ENCODE peak calls at places on chromosomes 6 and 20, in ten cellular contexts. S, C, T, M, G, H, W, Y, J and Q are unnamed samples. For H3K4me1, the result is how much of the 10 kb centered on the place peaks cover.

GRCh38 chr6:90028080-90028778 is 134.0 kb downstream of the GJA10 start:
- DNase-seq in C (no peak), T (peak), H (no peak), S (no peak), G (no peak), J (no peak), Y (no peak), W (no peak), M (no peak), Q (no peak)

GRCh38 chr6:158849899-158850806 is 31.0 kb upstream of the EZR start:
- DNase-seq in Y (no peak), M (no peak), S (peak), J (no peak), H (peak), T (no peak), G (no peak), C (peak), W (peak), Q (peak)

GRCh38 chr6:150417899-150418824 is 49.4 kb downstream of the IYD start:
- DNase-seq in Y (no peak), S (no peak), H (no peak), J (no peak), C (no peak), M (no peak), T (peak), G (no peak), W (peak), Q (no peak)

GRCh38 chr6:7138921-7139358 is 31.2 kb downstream of the RREB1 start:
- DNase-seq in W (peak), H (no peak), J (no peak), C (no peak), M (no peak), Y (no peak), T (no peak), G (no peak), S (peak), Q (peak)

GRCh38 chr6:52533491-52533890 is 43.4 kb downstream of the TRAM2 start:
- DNase-seq in T (no peak), W (no peak), J (no peak), M (no peak), Y (no peak), C (no peak), S (no peak), G (no peak), H (no peak), Q (no peak)

GRCh38 chr6:30077218-30077617 is 1.6 kb upstream of the RNF39 start:
- DNase-seq in C (no peak), M (no peak), J (no peak), Y (no peak), S (no peak), G (no peak), H (no peak), T (peak), W (no peak), Q (no peak)

GRCh38 chr6:81894788-81895221 is 142.3 kb upstream of the TENT5A start:
- DNase-seq in Y (no peak), C (no peak), G (no peak), M (no peak), H (no peak), W (no peak), S (no peak), J (peak), T (no peak), Q (no peak)

GRCh38 chr6:95978230-95978629 is 37.5 kb upstream of the FUT9 start:
- DNase-seq in Y (no peak), M (no peak), S (no peak), C (no peak), J (no peak), T (no peak), W (peak), H (no peak), G (no peak), Q (no peak)

GRCh38 chr20:57007171-57007540 is 259.3 kb downstream of the BMP7 start:
- DNase-seq in J (no peak), Y (no peak), M (no peak), C (no peak), W (no peak), T (no peak), G (no peak), H (no peak), S (no peak), Q (no peak)

GRCh38 chr6:44514085-44514484 is 126.6 kb downstream of the CDC5L start:
- DNase-seq in H (peak), T (no peak), S (no peak), M (no peak), J (no peak), W (no peak), Y (no peak), G (no peak), C (peak), Q (no peak)

GRCh38 chr6:111282564-111282963 is 195.3 kb downstream of the SLC16A10 start:
- DNase-seq in T (no peak), G (no peak), M (no peak), J (no peak), W (no peak), H (no peak), S (no peak), Y (no peak), C (no peak), Q (no peak)

GRCh38 chr6:31765559-31765909 is 3.1 kb downstream of the SAPCD1 start:
- DNase-seq in S (no peak), G (no peak), W (no peak), J (no peak), M (no peak), H (no peak), C (no peak), Y (no peak), T (no peak), Q (no peak)

GRCh38 chr6:150373260-150373701 is 4.5 kb downstream of the IYD start:
- DNase-seq in G (no peak), Y (peak), W (peak), M (no peak), S (no peak), J (no peak), T (no peak), H (no peak), C (no peak), Q (no peak)

DNA sequence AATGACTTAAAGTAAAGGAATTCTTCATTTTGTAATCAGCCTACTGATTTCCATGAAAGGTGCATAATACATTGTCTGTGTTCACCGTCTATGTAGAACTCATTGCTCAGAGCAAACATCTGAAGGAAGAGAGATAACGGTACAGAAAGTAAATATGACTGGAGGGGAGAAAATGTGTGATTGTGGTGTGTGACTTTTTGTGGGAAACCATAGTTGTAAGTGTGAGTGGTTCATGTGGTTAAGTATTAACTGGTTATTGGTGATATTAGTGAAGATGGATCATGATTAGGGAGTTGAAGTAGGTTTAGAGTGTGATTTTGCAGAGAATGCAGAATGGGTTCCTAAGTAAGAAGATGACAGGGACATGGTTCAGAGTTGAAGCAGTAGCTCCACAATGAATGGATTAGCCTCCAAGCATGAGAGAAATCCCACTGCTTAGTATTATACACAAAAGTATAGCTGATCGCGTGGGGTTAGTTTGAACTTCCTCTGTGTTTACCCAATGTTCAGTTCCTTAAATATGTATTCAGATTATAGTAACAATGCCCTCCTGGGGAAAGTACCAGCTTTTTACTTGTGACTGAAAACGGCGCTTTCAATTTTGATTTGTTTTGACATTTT is 368.9 kb downstream of the UTRN start:
- DNase-seq in S (no peak), T (no peak), M (no peak), W (no peak), G (no peak), Y (no peak), H (no peak), C (no peak), J (no peak), Q (no peak)
- H3K4me1 ChIP-seq in S (under half), T (under half), M (under half), W (under half), G (under half), Y (under half), H (under half), C (under half), J (under half), Q (under half)

GRCh38 chr20:6485376-6485775 is 282.1 kb upstream of the BMP2 start:
- DNase-seq in M (no peak), S (no peak), T (no peak), J (no peak), W (no peak), G (no peak), Y (no peak), H (no peak), C (no peak), Q (no peak)
- H3K4me1 ChIP-seq in M (under half), S (under half), T (under half), J (under half), W (under half), G (under half), Y (under half), H (under half), C (under half), Q (under half)

GRCh38 chr6:143677891-143678737 is at the start of gene PHACTR2:
- DNase-seq in J (peak), M (no peak), Y (peak), H (peak), S (peak), C (peak), W (peak), G (peak), T (no peak), Q (peak)
- H3K4me1 ChIP-seq in J (under half), M (half or more), Y (under half), H (under half), S (half or more), C (under half), W (half or more), G (under half), T (under half), Q (under half)

DNA sequence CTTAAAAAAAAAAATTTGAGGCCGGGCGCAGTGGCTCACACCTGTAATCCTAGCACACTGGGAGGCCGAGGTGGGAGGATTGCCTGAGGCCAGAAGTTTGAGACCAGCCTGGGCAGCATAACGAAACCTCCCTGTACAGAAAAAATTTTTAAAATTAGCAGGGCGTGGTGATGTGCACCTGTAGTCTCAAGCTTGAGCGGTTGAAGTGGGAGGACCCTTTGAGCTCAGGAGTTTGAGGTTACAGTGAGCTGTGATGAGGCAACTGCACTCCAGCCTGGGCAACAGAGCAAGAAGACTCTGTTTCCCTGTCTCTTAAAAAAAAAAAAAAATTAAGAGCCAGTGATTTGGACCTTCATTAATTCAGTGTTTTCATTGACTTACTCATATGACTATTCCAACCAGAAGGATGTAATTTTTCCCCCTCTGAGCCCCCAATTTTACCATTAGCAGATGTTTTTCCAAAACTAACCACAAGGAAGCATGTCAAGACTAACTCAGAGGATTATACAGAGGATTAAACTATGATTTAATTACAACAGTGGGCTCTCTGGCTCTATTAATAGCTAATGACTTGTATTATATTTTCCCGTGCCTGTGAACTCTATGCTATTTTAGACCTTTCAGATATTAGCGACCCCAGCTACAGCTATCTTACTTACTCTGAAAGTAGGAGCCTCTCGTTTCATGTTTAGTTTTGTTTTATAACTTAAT is 75.1 kb downstream of the ARID1B start:
- DNase-seq in G (no peak), C (no peak), J (no peak), H (no peak), M (no peak), Y (no peak), W (no peak), T (no peak), S (no peak), Q (no peak)
- H3K4me1 ChIP-seq in G (half or more), C (under half), J (half or more), H (under half), M (half or more), Y (half or more), W (under half), T (under half), S (half or more), Q (under half)

GRCh38 chr6:108948252-108948651 is 100.0 kb downstream of the ARMC2 start:
- DNase-seq in M (no peak), G (no peak), T (no peak), C (no peak), S (peak), J (no peak), H (no peak), W (no peak), Y (peak), Q (no peak)
- H3K4me1 ChIP-seq in M (half or more), G (half or more), T (under half), C (under half), S (half or more), J (half or more), H (under half), W (under half), Y (half or more), Q (under half)

GRCh38 chr20:32522775-32523612 is 62.1 kb downstream of the NOL4L start:
- DNase-seq in J (no peak), C (no peak), W (no peak), T (no peak), M (no peak), S (no peak), G (no peak), Y (no peak), H (no peak), Q (no peak)
- H3K4me1 ChIP-seq in J (under half), C (under half), W (under half), T (under half), M (under half), S (under half), G (under half), Y (under half), H (half or more), Q (half or more)

DNA sequence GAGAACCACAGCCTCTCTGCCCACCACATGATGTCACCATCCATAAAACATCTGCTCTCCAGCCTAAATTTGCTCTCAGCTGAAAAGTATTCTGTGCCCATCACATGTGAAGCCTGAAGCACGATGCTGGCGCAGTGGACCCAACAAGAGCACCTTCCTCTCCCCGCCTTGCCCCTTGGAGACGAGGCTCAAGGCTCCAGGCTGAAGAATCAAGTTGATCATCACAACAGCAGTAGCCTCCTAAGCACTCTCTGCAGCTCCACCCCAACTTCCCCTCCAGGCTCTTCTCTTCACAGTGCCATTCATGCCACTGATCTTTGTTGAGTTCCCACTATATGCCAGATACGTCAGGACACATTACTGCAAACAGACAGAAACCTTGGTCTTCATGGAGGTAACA is 41.5 kb upstream of the ZNF217 start:
- DNase-seq in Y (no peak), J (no peak), G (no peak), M (no peak), W (no peak), T (peak), H (no peak), S (no peak), C (no peak), Q (no peak)
- H3K4me1 ChIP-seq in Y (under half), J (under half), G (under half), M (under half), W (under half), T (under half), H (under half), S (under half), C (under half), Q (under half)

DNA sequence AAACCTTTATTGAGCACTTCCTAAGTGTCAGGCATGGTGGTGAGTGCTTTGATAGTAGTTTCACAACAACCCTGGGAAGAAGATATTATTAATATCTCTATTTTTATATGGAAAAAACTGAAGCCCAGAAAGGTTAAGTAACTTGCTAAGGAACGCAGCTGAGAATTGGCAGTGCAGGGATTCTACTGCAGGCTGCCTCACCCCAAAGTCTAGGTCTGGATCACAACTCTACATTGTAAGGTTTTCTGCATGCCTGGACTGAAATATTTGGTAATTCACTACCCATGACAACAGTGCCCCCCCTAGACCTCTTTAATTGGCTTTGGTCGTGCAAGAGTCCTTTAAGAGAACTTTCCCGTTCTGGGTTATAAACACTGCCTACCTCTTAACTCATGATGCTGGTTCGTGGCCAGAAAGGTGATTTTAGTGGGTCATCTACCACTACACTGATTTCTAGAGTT is 67.1 kb upstream of the KCNQ5 start:
- DNase-seq in S (no peak), C (no peak), M (no peak), T (no peak), J (no peak), G (no peak), W (peak), Y (no peak), H (no peak), Q (no peak)
- H3K4me1 ChIP-seq in S (under half), C (under half), M (under half), T (under half), J (under half), G (under half), W (half or more), Y (under half), H (under half), Q (under half)

DNA sequence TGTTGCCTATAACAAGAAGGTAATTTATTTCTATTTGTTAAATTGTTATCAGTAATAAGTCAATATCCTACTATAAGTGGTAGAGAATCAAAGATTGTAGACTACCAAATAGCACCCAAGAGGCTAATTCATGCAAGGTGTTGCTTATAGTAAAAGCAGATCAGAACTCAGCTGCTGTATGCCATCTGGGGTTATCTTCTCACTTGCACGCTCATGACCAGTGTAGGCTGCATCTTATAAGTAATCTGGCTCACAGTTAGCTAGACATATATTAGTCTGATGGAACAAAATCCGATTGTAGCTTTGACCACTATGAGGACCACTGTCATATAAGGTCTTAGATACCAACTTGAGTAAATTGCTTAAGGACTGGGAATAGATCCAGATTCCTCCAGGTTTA is 17.1 kb downstream of the TOP1 start:
- DNase-seq in S (no peak), M (no peak), C (no peak), J (no peak), G (no peak), Y (no peak), T (no peak), W (no peak), H (no peak), Q (no peak)
- H3K4me1 ChIP-seq in S (half or more), M (half or more), C (under half), J (half or more), G (half or more), Y (half or more), T (under half), W (under half), H (half or more), Q (under half)

GRCh38 chr6:5738211-5738610 is 268.5 kb downstream of the NRN1 start:
- DNase-seq in S (no peak), Y (no peak), W (no peak), C (no peak), T (no peak), G (no peak), M (no peak), J (no peak), H (no peak), Q (no peak)
- H3K4me1 ChIP-seq in S (under half), Y (under half), W (under half), C (under half), T (under half), G (under half), M (under half), J (under half), H (under half), Q (under half)